ENCODE peak calls at places on chromosomes 16 and 17, in six cellular contexts. H is germinal center, S is foreskin keratinocyte, E is endothelial cell, G is progenitor cell of endocrine pancreas, K is left colon. Z is an unnamed sample.

GRCh38 chr16:25006504-25007055 is 8.6 kb downstream of the ARHGAP17 start:
- DNase-seq in H (no peak), S (no peak), E (no peak), G (no peak), K (no peak), Z (no peak)

GRCh38 chr16:66099261-66099660 is 267.2 kb upstream of the CDH5 start:
- DNase-seq in H (no peak), S (no peak), E (no peak), G (no peak), K (no peak), Z (no peak)

GRCh38 chr16:50360779-50361178 is 8.0 kb downstream of the BRD7 start:
- DNase-seq in H (no peak), S (peak; percentile 39), E (no peak), G (no peak), K (no peak), Z (no peak)

GRCh38 chr17:67629963-67630320 is 87.8 kb upstream of the NOL11 start:
- DNase-seq in H (peak; percentile 27), S (peak; percentile 37), E (no peak), G (no peak), K (no peak), Z (no peak)

GRCh38 chr17:47253541-47254402 is at the start of gene ITGB3:
- DNase-seq in H (peak; percentile 78), S (peak; percentile 42), E (peak; percentile 75), G (peak; percentile 65), K (peak; percentile 59), Z (peak; percentile 58)

GRCh38 chr17:45948881-45949624 is 50.0 kb upstream of the STH start:
- DNase-seq in H (peak; percentile 78), S (peak; percentile 26), E (peak; percentile 85), G (peak; percentile 62), K (peak; percentile 53), Z (peak; percentile 68)

GRCh38 chr17:63151981-63152523 is 186.0 kb downstream of the TANC2 start:
- DNase-seq in H (no peak), S (no peak), E (no peak), G (no peak), K (no peak), Z (no peak)

GRCh38 chr16:13873835-13874438 is 46.0 kb upstream of the ERCC4 start:
- DNase-seq in H (no peak), S (peak; percentile 14), E (peak; percentile 44), G (no peak), K (no peak), Z (no peak)

GRCh38 chr17:74283371-74283673 is 9.3 kb downstream of the DNAI2 start:
- DNase-seq in H (no peak), S (no peak), E (no peak), G (no peak), K (no peak), Z (no peak)

GRCh38 chr17:35010093-35010492 is 29.8 kb downstream of the LIG3 start:
- DNase-seq in H (no peak), S (no peak), E (no peak), G (no peak), K (no peak), Z (no peak)

GRCh38 chr16:16828913-16829398 is 450.0 kb downstream of the NPIPA7 start:
- DNase-seq in H (no peak), S (no peak), E (no peak), G (no peak), K (no peak), Z (no peak)

GRCh38 chr16:75591001-75591852 is 25.0 kb downstream of the GABARAPL2 start:
- DNase-seq in H (no peak), S (no peak), E (no peak), G (no peak), K (peak; percentile 37), Z (no peak)

GRCh38 chr17:8015957-8016631 is 13.7 kb downstream of the GUCY2D start:
- DNase-seq in H (no peak), S (no peak), E (peak; percentile 38), G (no peak), K (no peak), Z (peak; percentile 17)